ENCODE peak calls at places on chromosomes 5 and 9, in eight cellular contexts. One of them, this sample, is unnamed.

GRCh38 chr9:13500034-13500433 is 220.5 kb upstream of the MPDZ start:
- DNase-seq in OCI-LY7: no peak
- DNase-seq in stomach: no peak
- DNase-seq in Right ventricle myocardium inferior: no peak
- DNase-seq in CD8-positive, alpha-beta T cell: no peak
- DNase-seq in A673: no peak
- DNase-seq in activated CD4-positive, alpha-beta T cell treated with anti-CD3 and anti-CD28 coated beads for 36 hours: no peak
- DNase-seq in stimulated activated CD8-positive, alpha-beta memory T cell treated with anti-CD3 and anti-CD28 coated beads, Interleukin-12 subunit alpha, Interleukin-12 subunit beta, amount 100 ng/mL, for 1 hour: no peak
- DNase-seq in this sample: no peak

GRCh38 chr5:27140831-27141230 is 102.4 kb upstream of the CDH9 start:
- DNase-seq in stimulated activated CD8-positive, alpha-beta memory T cell treated with anti-CD3 and anti-CD28 coated beads, Interleukin-12 subunit alpha, Interleukin-12 subunit beta, amount 100 ng/mL, for 1 hour: no peak
- DNase-seq in A673: no peak
- DNase-seq in Right ventricle myocardium inferior: no peak
- DNase-seq in OCI-LY7: no peak
- DNase-seq in stomach: no peak
- DNase-seq in activated CD4-positive, alpha-beta T cell treated with anti-CD3 and anti-CD28 coated beads for 36 hours: no peak
- DNase-seq in CD8-positive, alpha-beta T cell: no peak
- DNase-seq in this sample: no peak

GRCh38 chr5:5128766-5129165 is 11.4 kb upstream of the ADAMTS16 start:
- DNase-seq in Right ventricle myocardium inferior: no peak
- DNase-seq in A673: no peak
- DNase-seq in OCI-LY7: no peak
- DNase-seq in CD8-positive, alpha-beta T cell: no peak
- DNase-seq in stomach: no peak
- DNase-seq in activated CD4-positive, alpha-beta T cell treated with anti-CD3 and anti-CD28 coated beads for 36 hours: no peak
- DNase-seq in stimulated activated CD8-positive, alpha-beta memory T cell treated with anti-CD3 and anti-CD28 coated beads, Interleukin-12 subunit alpha, Interleukin-12 subunit beta, amount 100 ng/mL, for 1 hour: no peak
- DNase-seq in this sample: no peak

GRCh38 chr9:110575952-110576351 is 3.6 kb downstream of the SVEP1 start:
- DNase-seq in Right ventricle myocardium inferior: no peak
- DNase-seq in OCI-LY7: no peak
- DNase-seq in stimulated activated CD8-positive, alpha-beta memory T cell treated with anti-CD3 and anti-CD28 coated beads, Interleukin-12 subunit alpha, Interleukin-12 subunit beta, amount 100 ng/mL, for 1 hour: no peak
- DNase-seq in stomach: no peak
- DNase-seq in CD8-positive, alpha-beta T cell: no peak
- DNase-seq in activated CD4-positive, alpha-beta T cell treated with anti-CD3 and anti-CD28 coated beads for 36 hours: no peak
- DNase-seq in A673: no peak
- DNase-seq in this sample: no peak

GRCh38 chr5:138282918-138283742 is 8.7 kb upstream of the GFRA3 start:
- DNase-seq in A673: peak
- DNase-seq in stomach: peak
- DNase-seq in CD8-positive, alpha-beta T cell: no peak
- DNase-seq in stimulated activated CD8-positive, alpha-beta memory T cell treated with anti-CD3 and anti-CD28 coated beads, Interleukin-12 subunit alpha, Interleukin-12 subunit beta, amount 100 ng/mL, for 1 hour: no peak
- DNase-seq in Right ventricle myocardium inferior: no peak
- DNase-seq in OCI-LY7: peak
- DNase-seq in activated CD4-positive, alpha-beta T cell treated with anti-CD3 and anti-CD28 coated beads for 36 hours: peak
- DNase-seq in this sample: peak

GRCh38 chr5:40441733-40442132 is 238.0 kb upstream of the PTGER4 start:
- DNase-seq in stomach: no peak
- DNase-seq in Right ventricle myocardium inferior: peak
- DNase-seq in stimulated activated CD8-positive, alpha-beta memory T cell treated with anti-CD3 and anti-CD28 coated beads, Interleukin-12 subunit alpha, Interleukin-12 subunit beta, amount 100 ng/mL, for 1 hour: peak
- DNase-seq in A673: no peak
- DNase-seq in activated CD4-positive, alpha-beta T cell treated with anti-CD3 and anti-CD28 coated beads for 36 hours: peak
- DNase-seq in CD8-positive, alpha-beta T cell: no peak
- DNase-seq in OCI-LY7: no peak
- DNase-seq in this sample: peak

GRCh38 chr5:13566903-13567339 is 377.6 kb downstream of the DNAH5 start:
- DNase-seq in stimulated activated CD8-positive, alpha-beta memory T cell treated with anti-CD3 and anti-CD28 coated beads, Interleukin-12 subunit alpha, Interleukin-12 subunit beta, amount 100 ng/mL, for 1 hour: no peak
- DNase-seq in CD8-positive, alpha-beta T cell: no peak
- DNase-seq in OCI-LY7: no peak
- DNase-seq in Right ventricle myocardium inferior: no peak
- DNase-seq in stomach: no peak
- DNase-seq in activated CD4-positive, alpha-beta T cell treated with anti-CD3 and anti-CD28 coated beads for 36 hours: no peak
- DNase-seq in A673: no peak
- DNase-seq in this sample: no peak

GRCh38 chr5:127076730-127077129 is 3.4 kb upstream of the C5orf63 start:
- DNase-seq in CD8-positive, alpha-beta T cell: no peak
- DNase-seq in stomach: no peak
- DNase-seq in activated CD4-positive, alpha-beta T cell treated with anti-CD3 and anti-CD28 coated beads for 36 hours: no peak
- DNase-seq in stimulated activated CD8-positive, alpha-beta memory T cell treated with anti-CD3 and anti-CD28 coated beads, Interleukin-12 subunit alpha, Interleukin-12 subunit beta, amount 100 ng/mL, for 1 hour: no peak
- DNase-seq in Right ventricle myocardium inferior: no peak
- DNase-seq in OCI-LY7: no peak
- DNase-seq in A673: no peak
- DNase-seq in this sample: no peak

GRCh38 chr5:14064841-14065240 is 78.3 kb upstream of the TRIO start:
- DNase-seq in CD8-positive, alpha-beta T cell: no peak
- DNase-seq in stimulated activated CD8-positive, alpha-beta memory T cell treated with anti-CD3 and anti-CD28 coated beads, Interleukin-12 subunit alpha, Interleukin-12 subunit beta, amount 100 ng/mL, for 1 hour: no peak
- DNase-seq in activated CD4-positive, alpha-beta T cell treated with anti-CD3 and anti-CD28 coated beads for 36 hours: no peak
- DNase-seq in stomach: no peak
- DNase-seq in OCI-LY7: no peak
- DNase-seq in Right ventricle myocardium inferior: no peak
- DNase-seq in A673: no peak
- DNase-seq in this sample: no peak

GRCh38 chr5:33049845-33050244 is 338.7 kb downstream of the NPR3 start:
- DNase-seq in stimulated activated CD8-positive, alpha-beta memory T cell treated with anti-CD3 and anti-CD28 coated beads, Interleukin-12 subunit alpha, Interleukin-12 subunit beta, amount 100 ng/mL, for 1 hour: no peak
- DNase-seq in activated CD4-positive, alpha-beta T cell treated with anti-CD3 and anti-CD28 coated beads for 36 hours: no peak
- DNase-seq in OCI-LY7: no peak
- DNase-seq in CD8-positive, alpha-beta T cell: no peak
- DNase-seq in stomach: no peak
- DNase-seq in Right ventricle myocardium inferior: no peak
- DNase-seq in A673: no peak
- DNase-seq in this sample: no peak

GRCh38 chr5:178340187-178340586 is 107.6 kb upstream of the PHYKPL start:
- DNase-seq in CD8-positive, alpha-beta T cell: no peak
- DNase-seq in OCI-LY7: no peak
- DNase-seq in Right ventricle myocardium inferior: no peak
- DNase-seq in stomach: no peak
- DNase-seq in stimulated activated CD8-positive, alpha-beta memory T cell treated with anti-CD3 and anti-CD28 coated beads, Interleukin-12 subunit alpha, Interleukin-12 subunit beta, amount 100 ng/mL, for 1 hour: no peak
- DNase-seq in activated CD4-positive, alpha-beta T cell treated with anti-CD3 and anti-CD28 coated beads for 36 hours: no peak
- DNase-seq in A673: no peak
- DNase-seq in this sample: no peak

GRCh38 chr9:114587345-114588149 is at the start of gene ATP6V1G1:
- DNase-seq in activated CD4-positive, alpha-beta T cell treated with anti-CD3 and anti-CD28 coated beads for 36 hours: peak
- DNase-seq in stomach: peak
- DNase-seq in A673: peak
- DNase-seq in OCI-LY7: peak
- DNase-seq in Right ventricle myocardium inferior: peak
- DNase-seq in CD8-positive, alpha-beta T cell: peak
- DNase-seq in stimulated activated CD8-positive, alpha-beta memory T cell treated with anti-CD3 and anti-CD28 coated beads, Interleukin-12 subunit alpha, Interleukin-12 subunit beta, amount 100 ng/mL, for 1 hour: peak
- DNase-seq in this sample: peak

GRCh38 chr5:139579-140442 is 47.8 kb downstream of the PLEKHG4B start:
- DNase-seq in stomach: no peak
- DNase-seq in OCI-LY7: no peak
- DNase-seq in stimulated activated CD8-positive, alpha-beta memory T cell treated with anti-CD3 and anti-CD28 coated beads, Interleukin-12 subunit alpha, Interleukin-12 subunit beta, amount 100 ng/mL, for 1 hour: no peak
- DNase-seq in CD8-positive, alpha-beta T cell: no peak
- DNase-seq in activated CD4-positive, alpha-beta T cell treated with anti-CD3 and anti-CD28 coated beads for 36 hours: no peak
- DNase-seq in A673: no peak
- DNase-seq in Right ventricle myocardium inferior: no peak
- DNase-seq in this sample: no peak

GRCh38 chr5:11912-12311 is 80.1 kb upstream of the PLEKHG4B start:
- DNase-seq in stomach: no peak
- DNase-seq in activated CD4-positive, alpha-beta T cell treated with anti-CD3 and anti-CD28 coated beads for 36 hours: no peak
- DNase-seq in A673: no peak
- DNase-seq in Right ventricle myocardium inferior: no peak
- DNase-seq in stimulated activated CD8-positive, alpha-beta memory T cell treated with anti-CD3 and anti-CD28 coated beads, Interleukin-12 subunit alpha, Interleukin-12 subunit beta, amount 100 ng/mL, for 1 hour: no peak
- DNase-seq in CD8-positive, alpha-beta T cell: no peak
- DNase-seq in OCI-LY7: no peak
- DNase-seq in this sample: no peak

GRCh38 chr5:159184858-159185381 is 24.4 kb downstream of the RNF145 start:
- DNase-seq in CD8-positive, alpha-beta T cell: no peak
- DNase-seq in OCI-LY7: no peak
- DNase-seq in A673: peak
- DNase-seq in stimulated activated CD8-positive, alpha-beta memory T cell treated with anti-CD3 and anti-CD28 coated beads, Interleukin-12 subunit alpha, Interleukin-12 subunit beta, amount 100 ng/mL, for 1 hour: no peak
- DNase-seq in Right ventricle myocardium inferior: no peak
- DNase-seq in activated CD4-positive, alpha-beta T cell treated with anti-CD3 and anti-CD28 coated beads for 36 hours: peak
- DNase-seq in stomach: no peak
- DNase-seq in this sample: peak

GRCh38 chr9:100063185-100063584 is 35.6 kb downstream of the ERP44 start:
- DNase-seq in activated CD4-positive, alpha-beta T cell treated with anti-CD3 and anti-CD28 coated beads for 36 hours: no peak
- DNase-seq in CD8-positive, alpha-beta T cell: no peak
- DNase-seq in stimulated activated CD8-positive, alpha-beta memory T cell treated with anti-CD3 and anti-CD28 coated beads, Interleukin-12 subunit alpha, Interleukin-12 subunit beta, amount 100 ng/mL, for 1 hour: no peak
- DNase-seq in A673: peak
- DNase-seq in stomach: no peak
- DNase-seq in Right ventricle myocardium inferior: no peak
- DNase-seq in OCI-LY7: no peak
- DNase-seq in this sample: no peak

GRCh38 chr5:51646482-51646881 is 263.2 kb downstream of the ISL1 start:
- DNase-seq in stimulated activated CD8-positive, alpha-beta memory T cell treated with anti-CD3 and anti-CD28 coated beads, Interleukin-12 subunit alpha, Interleukin-12 subunit beta, amount 100 ng/mL, for 1 hour: no peak
- DNase-seq in CD8-positive, alpha-beta T cell: no peak
- DNase-seq in OCI-LY7: no peak
- DNase-seq in Right ventricle myocardium inferior: no peak
- DNase-seq in A673: no peak
- DNase-seq in stomach: no peak
- DNase-seq in activated CD4-positive, alpha-beta T cell treated with anti-CD3 and anti-CD28 coated beads for 36 hours: no peak
- DNase-seq in this sample: no peak

GRCh38 chr9:81083062-81083461 is 606.3 kb downstream of the TLE1 start:
- DNase-seq in Right ventricle myocardium inferior: no peak
- DNase-seq in A673: peak
- DNase-seq in stomach: no peak
- DNase-seq in CD8-positive, alpha-beta T cell: no peak
- DNase-seq in activated CD4-positive, alpha-beta T cell treated with anti-CD3 and anti-CD28 coated beads for 36 hours: no peak
- DNase-seq in stimulated activated CD8-positive, alpha-beta memory T cell treated with anti-CD3 and anti-CD28 coated beads, Interleukin-12 subunit alpha, Interleukin-12 subunit beta, amount 100 ng/mL, for 1 hour: no peak
- DNase-seq in OCI-LY7: no peak
- DNase-seq in this sample: no peak

GRCh38 chr9:101711330-101711941 is 27.0 kb downstream of the GRIN3A start:
- DNase-seq in stomach: no peak
- DNase-seq in stimulated activated CD8-positive, alpha-beta memory T cell treated with anti-CD3 and anti-CD28 coated beads, Interleukin-12 subunit alpha, Interleukin-12 subunit beta, amount 100 ng/mL, for 1 hour: no peak
- DNase-seq in A673: peak
- DNase-seq in OCI-LY7: peak
- DNase-seq in activated CD4-positive, alpha-beta T cell treated with anti-CD3 and anti-CD28 coated beads for 36 hours: peak
- DNase-seq in Right ventricle myocardium inferior: no peak
- DNase-seq in CD8-positive, alpha-beta T cell: peak
- DNase-seq in this sample: peak

GRCh38 chr9:70044450-70045307 is 1.0 kb downstream of the MAMDC2 start:
- DNase-seq in OCI-LY7: no peak
- DNase-seq in A673: no peak
- DNase-seq in Right ventricle myocardium inferior: peak
- DNase-seq in CD8-positive, alpha-beta T cell: no peak
- DNase-seq in activated CD4-positive, alpha-beta T cell treated with anti-CD3 and anti-CD28 coated beads for 36 hours: peak
- DNase-seq in stomach: peak
- DNase-seq in stimulated activated CD8-positive, alpha-beta memory T cell treated with anti-CD3 and anti-CD28 coated beads, Interleukin-12 subunit alpha, Interleukin-12 subunit beta, amount 100 ng/mL, for 1 hour: no peak
- DNase-seq in this sample: no peak

GRCh38 chr5:134451618-134452505 is 40.2 kb upstream of the CDKN2AIPNL start:
- DNase-seq in activated CD4-positive, alpha-beta T cell treated with anti-CD3 and anti-CD28 coated beads for 36 hours: no peak
- DNase-seq in CD8-positive, alpha-beta T cell: no peak
- DNase-seq in Right ventricle myocardium inferior: no peak
- DNase-seq in OCI-LY7: no peak
- DNase-seq in stimulated activated CD8-positive, alpha-beta memory T cell treated with anti-CD3 and anti-CD28 coated beads, Interleukin-12 subunit alpha, Interleukin-12 subunit beta, amount 100 ng/mL, for 1 hour: no peak
- DNase-seq in stomach: peak
- DNase-seq in A673: peak
- DNase-seq in this sample: no peak

GRCh38 chr5:146630467-146630866 is 114.5 kb upstream of the GPR151 start:
- DNase-seq in stomach: no peak
- DNase-seq in OCI-LY7: no peak
- DNase-seq in activated CD4-positive, alpha-beta T cell treated with anti-CD3 and anti-CD28 coated beads for 36 hours: no peak
- DNase-seq in CD8-positive, alpha-beta T cell: no peak
- DNase-seq in A673: no peak
- DNase-seq in stimulated activated CD8-positive, alpha-beta memory T cell treated with anti-CD3 and anti-CD28 coated beads, Interleukin-12 subunit alpha, Interleukin-12 subunit beta, amount 100 ng/mL, for 1 hour: no peak
- DNase-seq in Right ventricle myocardium inferior: no peak
- DNase-seq in this sample: no peak

GRCh38 chr5:176682016-176682531 is 34.8 kb downstream of the TSPAN17 start:
- DNase-seq in CD8-positive, alpha-beta T cell: no peak
- DNase-seq in OCI-LY7: no peak
- DNase-seq in stomach: no peak
- DNase-seq in activated CD4-positive, alpha-beta T cell treated with anti-CD3 and anti-CD28 coated beads for 36 hours: no peak
- DNase-seq in stimulated activated CD8-positive, alpha-beta memory T cell treated with anti-CD3 and anti-CD28 coated beads, Interleukin-12 subunit alpha, Interleukin-12 subunit beta, amount 100 ng/mL, for 1 hour: no peak
- DNase-seq in A673: no peak
- DNase-seq in Right ventricle myocardium inferior: no peak
- DNase-seq in this sample: no peak

GRCh38 chr5:36733183-36733582 is 126.8 kb downstream of the SLC1A3 start:
- DNase-seq in activated CD4-positive, alpha-beta T cell treated with anti-CD3 and anti-CD28 coated beads for 36 hours: no peak
- DNase-seq in A673: no peak
- DNase-seq in stimulated activated CD8-positive, alpha-beta memory T cell treated with anti-CD3 and anti-CD28 coated beads, Interleukin-12 subunit alpha, Interleukin-12 subunit beta, amount 100 ng/mL, for 1 hour: no peak
- DNase-seq in OCI-LY7: no peak
- DNase-seq in stomach: no peak
- DNase-seq in Right ventricle myocardium inferior: no peak
- DNase-seq in CD8-positive, alpha-beta T cell: no peak
- DNase-seq in this sample: no peak

GRCh38 chr9:123392802-123393201 is 36.8 kb downstream of the CRB2 start:
- DNase-seq in Right ventricle myocardium inferior: no peak
- DNase-seq in CD8-positive, alpha-beta T cell: no peak
- DNase-seq in stimulated activated CD8-positive, alpha-beta memory T cell treated with anti-CD3 and anti-CD28 coated beads, Interleukin-12 subunit alpha, Interleukin-12 subunit beta, amount 100 ng/mL, for 1 hour: no peak
- DNase-seq in activated CD4-positive, alpha-beta T cell treated with anti-CD3 and anti-CD28 coated beads for 36 hours: no peak
- DNase-seq in OCI-LY7: no peak
- DNase-seq in stomach: no peak
- DNase-seq in A673: no peak
- DNase-seq in this sample: no peak

GRCh38 chr9:118446962-118447490 is 742.8 kb downstream of the TLR4 start:
- DNase-seq in OCI-LY7: no peak
- DNase-seq in A673: no peak
- DNase-seq in stimulated activated CD8-positive, alpha-beta memory T cell treated with anti-CD3 and anti-CD28 coated beads, Interleukin-12 subunit alpha, Interleukin-12 subunit beta, amount 100 ng/mL, for 1 hour: no peak
- DNase-seq in stomach: no peak
- DNase-seq in CD8-positive, alpha-beta T cell: no peak
- DNase-seq in Right ventricle myocardium inferior: no peak
- DNase-seq in activated CD4-positive, alpha-beta T cell treated with anti-CD3 and anti-CD28 coated beads for 36 hours: no peak
- DNase-seq in this sample: no peak

GRCh38 chr5:123651234-123651633 is 139.3 kb downstream of the CSNK1G3 start:
- DNase-seq in activated CD4-positive, alpha-beta T cell treated with anti-CD3 and anti-CD28 coated beads for 36 hours: no peak
- DNase-seq in stimulated activated CD8-positive, alpha-beta memory T cell treated with anti-CD3 and anti-CD28 coated beads, Interleukin-12 subunit alpha, Interleukin-12 subunit beta, amount 100 ng/mL, for 1 hour: no peak
- DNase-seq in A673: no peak
- DNase-seq in CD8-positive, alpha-beta T cell: no peak
- DNase-seq in Right ventricle myocardium inferior: no peak
- DNase-seq in stomach: no peak
- DNase-seq in OCI-LY7: no peak
- DNase-seq in this sample: no peak

GRCh38 chr5:56123531-56124243 is 109.4 kb downstream of the ANKRD55 start:
- DNase-seq in stimulated activated CD8-positive, alpha-beta memory T cell treated with anti-CD3 and anti-CD28 coated beads, Interleukin-12 subunit alpha, Interleukin-12 subunit beta, amount 100 ng/mL, for 1 hour: no peak
- DNase-seq in A673: peak
- DNase-seq in Right ventricle myocardium inferior: no peak
- DNase-seq in CD8-positive, alpha-beta T cell: no peak
- DNase-seq in activated CD4-positive, alpha-beta T cell treated with anti-CD3 and anti-CD28 coated beads for 36 hours: no peak
- DNase-seq in stomach: peak
- DNase-seq in OCI-LY7: no peak
- DNase-seq in this sample: no peak

GRCh38 chr9:2109066-2109650 is 94.0 kb downstream of the SMARCA2 start:
- DNase-seq in CD8-positive, alpha-beta T cell: no peak
- DNase-seq in stimulated activated CD8-positive, alpha-beta memory T cell treated with anti-CD3 and anti-CD28 coated beads, Interleukin-12 subunit alpha, Interleukin-12 subunit beta, amount 100 ng/mL, for 1 hour: no peak
- DNase-seq in A673: peak
- DNase-seq in activated CD4-positive, alpha-beta T cell treated with anti-CD3 and anti-CD28 coated beads for 36 hours: no peak
- DNase-seq in Right ventricle myocardium inferior: no peak
- DNase-seq in OCI-LY7: no peak
- DNase-seq in stomach: no peak
- DNase-seq in this sample: no peak

GRCh38 chr9:115593587-115594091 is 475.7 kb upstream of the TNC start:
- DNase-seq in OCI-LY7: peak
- DNase-seq in CD8-positive, alpha-beta T cell: no peak
- DNase-seq in Right ventricle myocardium inferior: no peak
- DNase-seq in A673: peak
- DNase-seq in stimulated activated CD8-positive, alpha-beta memory T cell treated with anti-CD3 and anti-CD28 coated beads, Interleukin-12 subunit alpha, Interleukin-12 subunit beta, amount 100 ng/mL, for 1 hour: no peak
- DNase-seq in stomach: no peak
- DNase-seq in activated CD4-positive, alpha-beta T cell treated with anti-CD3 and anti-CD28 coated beads for 36 hours: no peak
- DNase-seq in this sample: no peak

GRCh38 chr9:2493106-2493505 is 128.5 kb upstream of the VLDLR start:
- DNase-seq in stomach: no peak
- DNase-seq in OCI-LY7: no peak
- DNase-seq in Right ventricle myocardium inferior: no peak
- DNase-seq in activated CD4-positive, alpha-beta T cell treated with anti-CD3 and anti-CD28 coated beads for 36 hours: no peak
- DNase-seq in stimulated activated CD8-positive, alpha-beta memory T cell treated with anti-CD3 and anti-CD28 coated beads, Interleukin-12 subunit alpha, Interleukin-12 subunit beta, amount 100 ng/mL, for 1 hour: no peak
- DNase-seq in A673: no peak
- DNase-seq in CD8-positive, alpha-beta T cell: no peak
- DNase-seq in this sample: no peak

GRCh38 chr9:127767909-127768331 is 10.5 kb downstream of the SH2D3C start:
- DNase-seq in OCI-LY7: no peak
- DNase-seq in stimulated activated CD8-positive, alpha-beta memory T cell treated with anti-CD3 and anti-CD28 coated beads, Interleukin-12 subunit alpha, Interleukin-12 subunit beta, amount 100 ng/mL, for 1 hour: no peak
- DNase-seq in A673: no peak
- DNase-seq in stomach: no peak
- DNase-seq in Right ventricle myocardium inferior: no peak
- DNase-seq in CD8-positive, alpha-beta T cell: no peak
- DNase-seq in activated CD4-positive, alpha-beta T cell treated with anti-CD3 and anti-CD28 coated beads for 36 hours: no peak
- DNase-seq in this sample: no peak

GRCh38 chr5:135210286-135211055 is 176.4 kb upstream of the PITX1 start:
- DNase-seq in A673: no peak
- DNase-seq in stomach: peak
- DNase-seq in OCI-LY7: no peak
- DNase-seq in activated CD4-positive, alpha-beta T cell treated with anti-CD3 and anti-CD28 coated beads for 36 hours: no peak
- DNase-seq in stimulated activated CD8-positive, alpha-beta memory T cell treated with anti-CD3 and anti-CD28 coated beads, Interleukin-12 subunit alpha, Interleukin-12 subunit beta, amount 100 ng/mL, for 1 hour: no peak
- DNase-seq in CD8-positive, alpha-beta T cell: no peak
- DNase-seq in Right ventricle myocardium inferior: no peak
- DNase-seq in this sample: no peak

GRCh38 chr9:88922091-88922490 is 69.2 kb upstream of the S1PR3 start:
- DNase-seq in Right ventricle myocardium inferior: no peak
- DNase-seq in stomach: no peak
- DNase-seq in CD8-positive, alpha-beta T cell: peak
- DNase-seq in activated CD4-positive, alpha-beta T cell treated with anti-CD3 and anti-CD28 coated beads for 36 hours: peak
- DNase-seq in A673: no peak
- DNase-seq in stimulated activated CD8-positive, alpha-beta memory T cell treated with anti-CD3 and anti-CD28 coated beads, Interleukin-12 subunit alpha, Interleukin-12 subunit beta, amount 100 ng/mL, for 1 hour: peak
- DNase-seq in OCI-LY7: peak
- DNase-seq in this sample: peak

This sample was measured in activated CD4-positive, alpha-beta memory T cell treated with anti-CD3 and anti-CD28 coated beads for 36 hours.